ENCODE peak calls at places on chromosomes 11 and 22, in six cellular contexts. T, U, O, V, Q and I are unnamed samples.

GRCh38 chr11:22666700-22667439 is 459 bp downstream of the GAS2 start:
- DNase-seq in T (no peak), U (peak; percentile 38), O (no peak), V (no peak), Q (peak; percentile 6), I (no peak)

GRCh38 chr11:130400793-130401483 is 27.5 kb downstream of the ADAMTS8 start:
- DNase-seq in T (no peak), U (peak; percentile 70), O (peak; percentile 42), V (no peak), Q (peak; percentile 94), I (no peak)

GRCh38 chr11:118820412-118821357 is 29.7 kb upstream of the DDX6 start:
- DNase-seq in T (peak; percentile 51), U (peak; percentile 29), O (no peak), V (peak; percentile 47), Q (no peak), I (peak; percentile 18)

GRCh38 chr22:28977481-28977971 is 84.1 kb downstream of the C22orf31 start:
- DNase-seq in T (no peak), U (no peak), O (no peak), V (no peak), Q (peak; percentile 27), I (no peak)

GRCh38 chr11:134544095-134544815 is 132.2 kb upstream of the B3GAT1 start:
- DNase-seq in T (no peak), U (no peak), O (no peak), V (no peak), Q (no peak), I (no peak)

GRCh38 chr22:44755418-44755817 is 3.0 kb downstream of the ARHGAP8 start:
- DNase-seq in T (no peak), U (no peak), O (no peak), V (no peak), Q (no peak), I (no peak)

GRCh38 chr11:47004595-47005033 is 68.1 kb downstream of the CSTPP1 start:
- DNase-seq in T (no peak), U (peak; percentile 92), O (peak; percentile 89), V (no peak), Q (peak; percentile 95), I (peak; percentile 86)

GRCh38 chr11:18383388-18384156 is 10.8 kb upstream of the LDHA start:
- DNase-seq in T (peak; percentile 26), U (peak; percentile 94), O (peak; percentile 95), V (peak; percentile 92), Q (peak; percentile 99), I (peak; percentile 98)

GRCh38 chr22:47552541-47553205 is 790.2 kb downstream of the TBC1D22A start:
- DNase-seq in T (no peak), U (no peak), O (no peak), V (no peak), Q (no peak), I (no peak)

GRCh38 chr11:69374110-69374981 is 80.4 kb downstream of the MYEOV start:
- DNase-seq in T (peak; percentile 11), U (no peak), O (no peak), V (no peak), Q (no peak), I (no peak)

GRCh38 chr11:3146612-3147256 is 18.4 kb downstream of the OSBPL5 start:
- DNase-seq in T (no peak), U (peak; percentile 87), O (peak; percentile 48), V (no peak), Q (peak; percentile 74), I (no peak)

GRCh38 chr11:64971421-64972233 is at the start of gene MAJIN:
- DNase-seq in T (peak; percentile 83), U (peak; percentile 89), O (no peak), V (peak; percentile 60), Q (peak; percentile 85), I (peak; percentile 28)

GRCh38 chr11:112128483-112129121 is 35.3 kb downstream of the IL18 start:
- DNase-seq in T (no peak), U (peak; percentile 83), O (peak; percentile 66), V (peak; percentile 72), Q (peak; percentile 80), I (peak; percentile 69)

GRCh38 chr11:46246514-46246913 is 30.9 kb upstream of the CREB3L1 start:
- DNase-seq in T (no peak), U (peak; percentile 35), O (no peak), V (no peak), Q (peak; percentile 39), I (no peak)

GRCh38 chr22:47608421-47608820 is 846.0 kb downstream of the TBC1D22A start:
- DNase-seq in T (no peak), U (no peak), O (no peak), V (no peak), Q (no peak), I (no peak)

GRCh38 chr11:17595526-17596309 is 48.7 kb downstream of the OTOG start:
- DNase-seq in T (peak; percentile 6), U (no peak), O (no peak), V (no peak), Q (no peak), I (no peak)

GRCh38 chr11:102268083-102268984 is 49.0 kb upstream of the BIRC3 start:
- DNase-seq in T (peak; percentile 54), U (peak; percentile 84), O (no peak), V (peak; percentile 99), Q (peak; percentile 70), I (no peak)